ENCODE peak calls at places on chromosomes 1 and 21, in four cellular contexts. Y is H9, A is mesendoderm, Q is H1. L is an unnamed sample.

GRCh38 chr1:77504986-77505385 is 177.5 kb downstream of the ZZZ3 start:
- DNase-seq in Q (no peak), Y (no peak), A (no peak), L (peak)

GRCh38 chr1:222543817-222544216 is 4.1 kb downstream of the HHIPL2 start:
- DNase-seq in Y (peak), A (peak), Q (no peak), L (no peak)

GRCh38 chr1:44630116-44630515 is 44.2 kb downstream of the TMEM53 start:
- DNase-seq in A (no peak), Q (no peak), Y (no peak), L (peak)

GRCh38 chr1:237070519-237070918 is 28.5 kb downstream of the RYR2 start:
- DNase-seq in Q (no peak), A (no peak), Y (no peak), L (no peak)

GRCh38 chr21:36104306-36105300 is 30.3 kb upstream of the CBR3 start:
- DNase-seq in A (peak), Q (peak), Y (peak), L (peak)

GRCh38 chr1:30313584-30313983 is 409.8 kb downstream of the MATN1 start:
- DNase-seq in Q (no peak), Y (no peak), A (no peak), L (no peak)

GRCh38 chr1:58782308-58783089 is 1.3 kb downstream of the JUN start:
- DNase-seq in Y (peak), A (peak), Q (no peak), L (peak)

GRCh38 chr1:177872563-177872900 is 97.3 kb downstream of the SEC16B start:
- DNase-seq in A (no peak), Y (no peak), Q (no peak), L (no peak)

GRCh38 chr1:43286533-43286932 is 1.2 kb upstream of the C1orf210 start:
- DNase-seq in Q (no peak), Y (no peak), A (no peak), L (no peak)

GRCh38 chr1:232422098-232422497 is 207.8 kb downstream of the SIPA1L2 start:
- DNase-seq in Q (no peak), Y (no peak), A (no peak), L (peak)

GRCh38 chr1:26477446-26478152 is 5.4 kb downstream of the HMGN2 start:
- DNase-seq in Q (no peak), A (no peak), Y (no peak), L (peak)

GRCh38 chr21:39071623-39072214 is 111.5 kb downstream of the PSMG1 start:
- DNase-seq in Y (no peak), Q (no peak), A (peak), L (peak)

GRCh38 chr1:77446841-77447555 is 165.2 kb downstream of the AK5 start:
- DNase-seq in Y (no peak), A (no peak), Q (no peak), L (peak)

GRCh38 chr21:36246080-36246631 is 73.8 kb upstream of the MORC3 start:
- DNase-seq in Y (peak), Q (no peak), A (no peak), L (no peak)

GRCh38 chr1:54543729-54544496 is 4.1 kb upstream of the ACOT11 start:
- DNase-seq in A (no peak), Y (no peak), Q (no peak), L (peak)

GRCh38 chr1:53332833-53333232 is 5.0 kb upstream of the LRP8 start:
- DNase-seq in Q (no peak), A (no peak), Y (peak), L (no peak)

GRCh38 chr1:208078752-208079151 is 165.4 kb downstream of the PLXNA2 start:
- DNase-seq in Y (no peak), A (no peak), Q (no peak), L (no peak)

GRCh38 chr1:20404466-20404865 is 81.5 kb downstream of the CAMK2N1 start:
- DNase-seq in Y (peak), A (peak), Q (no peak), L (no peak)

GRCh38 chr1:113976609-113977278 is 2.5 kb upstream of the OLFML3 start:
- DNase-seq in Q (peak), Y (peak), A (peak), L (peak)

GRCh38 chr1:171664976-171665375 is 12.5 kb upstream of the MYOC start:
- DNase-seq in A (peak), Y (no peak), Q (no peak), L (no peak)
- H4K5ac ChIP-seq in A (no peak), Y (no peak), Q (no peak), L (no peak)

GRCh38 chr1:23598424-23598823 is 39.1 kb upstream of the ID3 start:
- DNase-seq in Q (peak), Y (peak), A (peak), L (no peak)
- H4K5ac ChIP-seq in Q (no peak), Y (no peak), A (no peak), L (no peak)

DNA sequence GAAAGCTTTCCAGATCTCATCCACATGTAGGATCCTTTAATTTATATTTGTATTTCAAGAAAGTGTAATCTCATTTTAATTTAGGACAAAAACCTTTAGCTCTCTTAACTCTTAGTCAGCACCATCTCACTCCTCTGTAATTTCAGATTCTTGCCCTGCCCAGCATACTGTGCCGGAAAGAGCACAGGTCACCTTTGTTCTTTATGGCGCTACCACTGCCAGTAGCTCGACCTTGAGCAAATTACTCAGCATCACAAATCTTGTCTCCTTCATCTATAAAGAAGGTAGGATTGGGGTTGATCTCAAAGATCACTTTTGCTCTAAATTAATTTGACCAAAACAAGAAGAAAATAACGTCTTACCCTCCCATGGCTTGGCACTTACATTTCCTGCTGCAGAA is 56.1 kb upstream of the ZC3H11B start:
- DNase-seq in Y (no peak), A (no peak), Q (no peak), L (no peak)
- H4K5ac ChIP-seq in Y (no peak), A (no peak), Q (no peak), L (no peak)

GRCh38 chr1:74010206-74010605 is 187.8 kb downstream of the LRRIQ3 start:
- DNase-seq in A (no peak), Q (no peak), Y (peak), L (no peak)

GRCh38 chr1:74005533-74005932 is 192.4 kb downstream of the LRRIQ3 start:
- DNase-seq in Q (no peak), A (no peak), Y (no peak), L (no peak)
- H4K5ac ChIP-seq in Q (no peak), A (no peak), Y (no peak), L (no peak)

DNA sequence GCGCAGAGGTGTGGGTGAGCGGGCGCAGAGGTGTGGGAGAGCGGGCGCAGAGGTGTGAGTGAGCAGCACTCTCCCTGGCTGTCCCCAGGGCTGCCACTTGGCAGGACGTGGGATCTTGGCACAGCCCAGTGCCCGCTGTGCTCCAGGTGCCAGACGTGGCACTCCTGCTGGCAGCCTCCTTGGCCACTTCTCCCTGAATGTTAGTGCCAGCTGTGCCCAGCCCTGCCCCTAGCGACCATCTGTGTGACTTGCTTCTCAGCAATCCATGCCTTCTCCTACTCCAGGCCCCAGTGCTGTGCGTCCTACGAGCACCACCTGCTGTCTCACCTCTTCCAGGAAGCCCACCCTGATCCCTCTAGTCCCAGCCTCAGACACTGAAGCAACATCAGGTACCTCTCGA is 30.5 kb downstream of the KRTAP10-1 start:
- DNase-seq in Q (no peak), A (no peak), Y (no peak), L (no peak)
- H4K5ac ChIP-seq in Q (no peak), A (no peak), Y (no peak), L (no peak)

GRCh38 chr1:41953291-41953690 is 34.6 kb upstream of the HIVEP3 start:
- DNase-seq in Q (no peak), Y (no peak), A (no peak), L (no peak)

GRCh38 chr1:41952208-41952607 is 33.5 kb upstream of the HIVEP3 start:
- DNase-seq in Y (no peak), Q (no peak), A (no peak), L (no peak)

GRCh38 chr1:41955461-41956159 is 36.9 kb upstream of the HIVEP3 start:
- DNase-seq in A (peak), Q (peak), Y (no peak), L (peak)

GRCh38 chr1:41957568-41957967 is 38.8 kb upstream of the HIVEP3 start:
- DNase-seq in Q (no peak), Y (no peak), A (no peak), L (peak)

DNA sequence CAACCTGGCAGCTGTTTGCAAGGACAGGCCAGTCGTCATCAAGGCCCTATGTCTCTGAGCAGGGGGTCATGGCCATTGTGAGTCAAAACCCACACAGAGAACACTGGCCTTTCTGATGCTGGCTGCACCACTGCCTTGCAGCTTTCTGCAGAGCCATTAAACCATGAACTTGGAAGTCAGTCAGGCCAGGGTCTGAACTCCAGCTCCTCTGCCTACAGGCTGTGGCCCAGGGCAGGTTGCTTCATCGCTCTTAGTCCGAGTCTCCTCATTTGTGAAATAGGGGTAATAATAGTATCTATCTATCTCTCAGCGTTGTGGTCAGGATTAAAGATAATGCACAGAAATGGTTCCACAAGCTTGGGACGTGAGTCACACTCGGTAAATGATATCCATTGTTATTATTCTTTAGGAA is 35.8 kb upstream of the HIVEP3 start:
- DNase-seq in A (peak), Y (peak), Q (peak), L (peak)
- H4K5ac ChIP-seq in A (no peak), Y (no peak), Q (no peak), L (no peak)